ENCODE peak calls at places on chromosomes 1 and 21, in eight cellular contexts. S is amygdala; A is astrocyte of the spinal cord; O is CD4-positive, alpha-beta memory T cell; X is DMS153; J is NT2/D1; U is Calu3; E is T-helper 2 cell. Z is an unnamed sample.

GRCh38 chr1:213980906-213981305 is 6.9 kb upstream of the PROX1 start:
- DNase-seq in S (no peak), A (no peak), O (no peak), X (no peak), J (no peak), U (no peak), E (no peak), Z (no peak)

GRCh38 chr21:39444406-39445145 is 1.0 kb downstream of the LCA5L start:
- DNase-seq in S (no peak), A (peak; percentile 34), O (no peak), X (no peak), J (no peak), U (no peak), E (no peak), Z (no peak)

GRCh38 chr1:30225336-30225735 is 498.0 kb downstream of the MATN1 start:
- DNase-seq in S (no peak), A (no peak), O (no peak), X (no peak), J (no peak), U (no peak), E (no peak), Z (no peak)

GRCh38 chr1:155080250-155081228 is 1.9 kb downstream of the EFNA3 start:
- DNase-seq in S (no peak), A (no peak), O (no peak), X (peak; percentile 38), J (no peak), U (no peak), E (peak; percentile 46), Z (no peak)

GRCh38 chr1:31584869-31585735 is 8.8 kb downstream of the TINAGL1 start:
- DNase-seq in S (no peak), A (no peak), O (no peak), X (no peak), J (no peak), U (no peak), E (no peak), Z (no peak)

GRCh38 chr1:59699227-59699847 is 115.4 kb upstream of the HOOK1 start:
- DNase-seq in S (no peak), A (peak; percentile 64), O (no peak), X (peak; percentile 16), J (peak; percentile 47), U (peak; percentile 31), E (no peak), Z (no peak)

GRCh38 chr1:183962903-183963302 is 74.6 kb downstream of the COLGALT2 start:
- DNase-seq in S (no peak), A (no peak), O (no peak), X (no peak), J (no peak), U (no peak), E (no peak), Z (no peak)

GRCh38 chr1:107110346-107110745 is 30.5 kb upstream of the NTNG1 start:
- DNase-seq in S (no peak), A (peak; percentile 35), O (no peak), X (no peak), J (no peak), U (no peak), E (no peak), Z (no peak)

GRCh38 chr1:184424945-184425344 is 38.1 kb downstream of the C1orf21 start:
- DNase-seq in S (no peak), A (no peak), O (no peak), X (no peak), J (no peak), U (no peak), E (no peak), Z (no peak)

GRCh38 chr1:24043345-24044032 is 63.4 kb upstream of the SRSF10 start:
- DNase-seq in S (no peak), A (no peak), O (no peak), X (no peak), J (no peak), U (no peak), E (no peak), Z (no peak)

GRCh38 chr1:87336623-87337067 is 8.0 kb downstream of the LMO4 start:
- DNase-seq in S (no peak), A (no peak), O (no peak), X (no peak), J (no peak), U (no peak), E (no peak), Z (no peak)

GRCh38 chr1:222369991-222370910 is 177.7 kb downstream of the HHIPL2 start:
- DNase-seq in S (no peak), A (peak; percentile 91), O (no peak), X (no peak), J (peak; percentile 36), U (no peak), E (no peak), Z (no peak)

GRCh38 chr1:228224198-228225164 is 16.6 kb downstream of the OBSCN start:
- DNase-seq in S (no peak), A (no peak), O (no peak), X (no peak), J (no peak), U (no peak), E (no peak), Z (no peak)

GRCh38 chr1:153933420-153933819 is 10.6 kb upstream of the GATAD2B start:
- DNase-seq in S (no peak), A (no peak), O (no peak), X (no peak), J (no peak), U (no peak), E (no peak), Z (no peak)

GRCh38 chr1:244639561-244639960 is 13.4 kb upstream of the DESI2 start:
- DNase-seq in S (no peak), A (no peak), O (no peak), X (no peak), J (no peak), U (no peak), E (no peak), Z (no peak)

GRCh38 chr1:12229835-12230548 is at the start of gene VPS13D:
- DNase-seq in S (peak; percentile 21), A (peak; percentile 66), O (peak; percentile 76), X (peak; percentile 47), J (peak; percentile 58), U (peak; percentile 82), E (peak; percentile 78), Z (peak; percentile 19)

GRCh38 chr1:167093863-167094516 is at the start of gene STYXL2:
- DNase-seq in S (no peak), A (no peak), O (no peak), X (no peak), J (no peak), U (no peak), E (no peak), Z (no peak)

GRCh38 chr1:184753608-184754478 is 815 bp downstream of the EDEM3 start:
- DNase-seq in S (no peak), A (peak; percentile 30), O (peak; percentile 47), X (no peak), J (no peak), U (peak; percentile 48), E (peak; percentile 35), Z (peak; percentile 51)

GRCh38 chr1:185914089-185914488 is 179.9 kb downstream of the HMCN1 start:
- DNase-seq in S (no peak), A (no peak), O (no peak), X (no peak), J (no peak), U (no peak), E (no peak), Z (no peak)

GRCh38 chr1:4346141-4346540 is 308.3 kb upstream of the AJAP1 start:
- DNase-seq in S (no peak), A (no peak), O (no peak), X (no peak), J (no peak), U (no peak), E (no peak), Z (no peak)

GRCh38 chr1:69836961-69837636 is 269.4 kb downstream of the LRRC7 start:
- DNase-seq in S (no peak), A (no peak), O (no peak), X (no peak), J (no peak), U (no peak), E (no peak), Z (no peak)

GRCh38 chr1:42952353-42953001 is 6.2 kb downstream of the SLC2A1 start:
- DNase-seq in S (no peak), A (peak; percentile 83), O (no peak), X (peak; percentile 45), J (no peak), U (no peak), E (no peak), Z (no peak)

GRCh38 chr1:151728151-151728711 is 6.9 kb downstream of the RIIAD1 start:
- DNase-seq in S (no peak), A (peak; percentile 53), O (no peak), X (no peak), J (peak; percentile 30), U (no peak), E (no peak), Z (no peak)

GRCh38 chr1:112298558-112298957 is 97.5 kb upstream of the CTTNBP2NL start:
- DNase-seq in S (no peak), A (peak; percentile 19), O (no peak), X (no peak), J (peak; percentile 85), U (peak; percentile 42), E (no peak), Z (no peak)

GRCh38 chr1:39102537-39103320 is 76.6 kb downstream of the NDUFS5 start:
- DNase-seq in S (no peak), A (peak; percentile 84), O (no peak), X (peak; percentile 91), J (peak; percentile 74), U (peak; percentile 41), E (no peak), Z (peak; percentile 21)

GRCh38 chr1:89942825-89943658 is 51.9 kb upstream of the ZNF326 start:
- DNase-seq in S (no peak), A (no peak), O (no peak), X (no peak), J (no peak), U (no peak), E (no peak), Z (no peak)

GRCh38 chr1:237065903-237066302 is 23.9 kb downstream of the RYR2 start:
- DNase-seq in S (no peak), A (no peak), O (no peak), X (no peak), J (no peak), U (no peak), E (no peak), Z (no peak)

GRCh38 chr1:177915641-177916040 is 54.2 kb downstream of the SEC16B start:
- DNase-seq in S (no peak), A (no peak), O (no peak), X (no peak), J (no peak), U (no peak), E (no peak), Z (no peak)

GRCh38 chr1:205042911-205043806 is at the start of gene CNTN2:
- DNase-seq in S (peak; percentile 59), A (no peak), O (no peak), X (no peak), J (no peak), U (peak; percentile 10), E (no peak), Z (peak; percentile 89)

GRCh38 chr1:32150847-32151246 is 28.6 kb upstream of the TXLNA start:
- DNase-seq in S (no peak), A (no peak), O (no peak), X (no peak), J (no peak), U (no peak), E (no peak), Z (no peak)

GRCh38 chr1:1900883-1901640 is 10.2 kb upstream of the GNB1 start:
- DNase-seq in S (no peak), A (no peak), O (no peak), X (no peak), J (no peak), U (no peak), E (no peak), Z (no peak)

GRCh38 chr21:16079830-16080229 is 350.0 kb downstream of the USP25 start:
- DNase-seq in S (no peak), A (peak; percentile 37), O (no peak), X (peak; percentile 41), J (no peak), U (no peak), E (no peak), Z (no peak)

GRCh38 chr1:223711173-223711572 is 1.2 kb upstream of the CAPN2 start:
- DNase-seq in S (no peak), A (peak; percentile 66), O (no peak), X (peak; percentile 22), J (no peak), U (no peak), E (no peak), Z (no peak)

GRCh38 chr1:1785666-1786065 is 7.4 kb upstream of the NADK start:
- DNase-seq in S (no peak), A (no peak), O (no peak), X (no peak), J (no peak), U (no peak), E (no peak), Z (no peak)

Z was measured in nucleus accumbens.